ENCODE peak calls at places on chromosomes 16 and 17, in four cellular contexts. U, P, J and X are unnamed samples.

GRCh38 chr17:13209091-13209490 is 191.3 kb upstream of the ELAC2 start:
- DNase-seq in P (no peak), J (no peak), U (no peak), X (peak)

GRCh38 chr17:79435962-79436361 is 174.9 kb downstream of the RBFOX3 start:
- DNase-seq in P (no peak), U (no peak), J (no peak), X (no peak)

GRCh38 chr16:11259288-11259621 is 3.3 kb upstream of the SOCS1 start:
- DNase-seq in P (no peak), U (no peak), J (no peak), X (no peak)

GRCh38 chr17:76700627-76701470 is 9.9 kb downstream of the MXRA7 start:
- DNase-seq in P (peak), U (no peak), J (peak), X (peak)

GRCh38 chr17:9772658-9773057 is 18.7 kb downstream of the DHRS7C start:
- DNase-seq in P (no peak), U (no peak), J (no peak), X (no peak)

GRCh38 chr17:61219460-61219859 is 180.2 kb upstream of the TBX2 start:
- DNase-seq in U (no peak), J (no peak), P (no peak), X (peak)

GRCh38 chr16:1019234-1019933 is 37.8 kb downstream of the SOX8 start:
- DNase-seq in U (no peak), P (peak), J (peak), X (peak)

GRCh38 chr17:35726609-35727460 is 4.6 kb upstream of the RASL10B start:
- DNase-seq in U (no peak), P (no peak), J (peak), X (peak)

GRCh38 chr17:44269795-44270320 is 1.9 kb upstream of the SLC4A1 start:
- DNase-seq in U (no peak), P (no peak), J (no peak), X (no peak)

GRCh38 chr17:48578616-48579560 is 738 bp upstream of the HOXB4 start:
- DNase-seq in U (no peak), P (no peak), J (no peak), X (no peak)

GRCh38 chr16:28491080-28491969 is 549 bp downstream of the CLN3 start:
- DNase-seq in J (no peak), P (peak), U (peak), X (peak)

GRCh38 chr16:68069511-68070248 is 15.5 kb upstream of the NFATC3 start:
- DNase-seq in J (no peak), P (peak), U (peak), X (no peak)

GRCh38 chr17:8832711-8833352 is 33.7 kb upstream of the MFSD6L start:
- DNase-seq in J (peak), U (no peak), P (peak), X (no peak)

GRCh38 chr17:60577147-60577925 is 22.7 kb upstream of the PPM1D start:
- DNase-seq in U (no peak), J (peak), P (peak), X (peak)

GRCh38 chr17:11380761-11381160 is 139.7 kb downstream of the SHISA6 start:
- DNase-seq in P (no peak), U (no peak), J (no peak), X (no peak)

GRCh38 chr17:81294512-81295030 is 536 bp downstream of the SLC38A10 start:
- DNase-seq in J (peak), U (no peak), P (no peak), X (no peak)

GRCh38 chr16:68332411-68333121 is 21.7 kb downstream of the PRMT7 start:
- DNase-seq in J (no peak), P (no peak), U (no peak), X (peak)

GRCh38 chr16:68972008-68972407 is 128.7 kb downstream of the TANGO6 start:
- DNase-seq in U (no peak), J (no peak), P (peak), X (no peak)

GRCh38 chr16:87337247-87337646 is 20.1 kb upstream of the C16orf95 start:
- DNase-seq in P (no peak), J (no peak), U (no peak), X (no peak)

GRCh38 chr16:4032768-4033167 is 83.5 kb downstream of the ADCY9 start:
- DNase-seq in J (no peak), U (no peak), P (no peak), X (no peak)

GRCh38 chr17:80811181-80812105 is 180.2 kb upstream of the CHMP6 start:
- DNase-seq in P (peak), U (peak), J (no peak), X (no peak)

GRCh38 chr16:50684823-50685455 is 3.8 kb upstream of the SNX20 start:
- DNase-seq in J (no peak), P (no peak), U (no peak), X (no peak)

GRCh38 chr17:82602986-82603385 is 45.3 kb downstream of the WDR45B start:
- DNase-seq in U (no peak), J (no peak), P (no peak), X (peak)

GRCh38 chr17:78343433-78344201 is 16.3 kb downstream of the SOCS3 start:
- DNase-seq in P (peak), U (peak), J (no peak), X (no peak)

GRCh38 chr17:45770632-45771472 is 13.3 kb upstream of the CRHR1 start:
- DNase-seq in P (peak), U (no peak), J (no peak), X (no peak)

GRCh38 chr16:30658731-30659506 is 688 bp downstream of the FBRS start:
- DNase-seq in U (no peak), J (no peak), P (no peak), X (peak)

GRCh38 chr17:58337126-58337599 is 8.6 kb upstream of the TSPOAP1 start:
- DNase-seq in U (peak), J (no peak), P (no peak), X (no peak)

GRCh38 chr16:11615756-11616447 is 29.2 kb upstream of the LITAF start:
- DNase-seq in J (peak), P (no peak), U (no peak), X (no peak)

GRCh38 chr17:61634942-61635538 is 44.0 kb upstream of the NACA2 start:
- DNase-seq in U (no peak), P (no peak), J (no peak), X (no peak)

GRCh38 chr16:1548727-1549126 is 15.3 kb downstream of the TMEM204 start:
- DNase-seq in U (no peak), J (no peak), P (no peak), X (no peak)

GRCh38 chr17:81578038-81578441 is 25.9 kb upstream of the FAAP100 start:
- DNase-seq in J (no peak), P (no peak), U (no peak), X (peak)

GRCh38 chr17:44069974-44070454 is 521 bp upstream of the G6PC3 start:
- DNase-seq in U (no peak), P (peak), J (no peak), X (peak)

GRCh38 chr16:76653390-76654026 is 376.3 kb downstream of the CNTNAP4 start:
- DNase-seq in J (peak), P (peak), U (no peak), X (peak)

GRCh38 chr17:7478276-7479138 is 924 bp downstream of the ZBTB4 start:
- DNase-seq in P (peak), U (peak), J (no peak), X (peak)

GRCh38 chr17:76968707-76969597 is 100.7 kb downstream of the MGAT5B start:
- DNase-seq in U (peak), P (peak), J (peak), X (peak)

GRCh38 chr16:89655062-89655643 is 2.4 kb downstream of the CHMP1A start:
- DNase-seq in P (no peak), U (no peak), J (no peak), X (no peak)